ENCODE peak calls at places on chromosomes 13 and 19, in eight cellular contexts. D, J, Q, Z, U, Y, K and O are unnamed samples.

GRCh38 chr13:80180745-80181144 is 160.2 kb downstream of the SPRY2 start:
- DNase-seq in D (peak), J (no peak), Z (no peak), U (no peak), K (no peak), Y (no peak), Q (no peak), O (no peak)

GRCh38 chr13:39916330-39916729 is 260.9 kb downstream of the COG6 start:
- DNase-seq in Z (no peak), D (no peak), Y (no peak), U (no peak), Q (peak), J (no peak), K (no peak), O (no peak)

GRCh38 chr13:21850013-21851006 is 179.4 kb downstream of the FGF9 start:
- DNase-seq in U (no peak), D (no peak), J (no peak), Q (no peak), K (no peak), Y (no peak), Z (no peak), O (no peak)

GRCh38 chr19:28235606-28236125 is 977.3 kb downstream of the UQCRFS1 start:
- DNase-seq in U (no peak), Q (no peak), Y (no peak), Z (no peak), J (no peak), K (no peak), D (no peak), O (no peak)

GRCh38 chr13:94480672-94481145 is 1.2 kb upstream of the DCT start:
- DNase-seq in K (no peak), Q (peak), D (no peak), Z (no peak), Y (peak), J (no peak), U (no peak), O (no peak)

GRCh38 chr13:23621316-23621645 is 51.1 kb downstream of the TNFRSF19 start:
- DNase-seq in U (no peak), J (no peak), Y (no peak), D (no peak), Z (no peak), Q (peak), K (no peak), O (no peak)

GRCh38 chr19:18636969-18637629 is at the start of gene KLHL26:
- DNase-seq in U (no peak), D (no peak), J (no peak), K (no peak), Q (no peak), Y (no peak), Z (no peak), O (no peak)

GRCh38 chr13:40420160-40420740 is 246.2 kb downstream of the FOXO1 start:
- DNase-seq in Q (no peak), Z (no peak), J (no peak), D (no peak), U (no peak), Y (no peak), K (no peak), O (no peak)

GRCh38 chr19:3968556-3969434 is 2.1 kb downstream of the DAPK3 start:
- DNase-seq in U (no peak), D (no peak), K (no peak), Z (peak), Q (peak), J (no peak), Y (peak), O (no peak)

GRCh38 chr19:58170860-58171259 is 12.0 kb upstream of the ZNF274 start:
- DNase-seq in K (no peak), Q (peak), D (no peak), Z (no peak), Y (no peak), J (no peak), U (no peak), O (no peak)

GRCh38 chr13:70623260-70623659 is 515.0 kb upstream of the KLHL1 start:
- DNase-seq in J (no peak), Z (no peak), Q (no peak), K (no peak), Y (no peak), D (no peak), U (no peak), O (no peak)